ENCODE peak calls at places on chromosome 11, in ten cellular contexts. J, H, R, O, U, E, D, G, T and P are unnamed samples.

GRCh38 chr11:28703371-28703770 is 595.2 kb downstream of the METTL15 start:
- DNase-seq in J (no peak), H (no peak), R (no peak), O (no peak), U (no peak), E (no peak), D (no peak), G (no peak), T (no peak), P (no peak)

GRCh38 chr11:40241524-40242037 is 1217.9 kb downstream of the LRRC4C start:
- DNase-seq in J (no peak), H (no peak), R (peak), O (no peak), U (no peak), E (no peak), D (no peak), G (no peak), T (no peak), P (no peak)

GRCh38 chr11:85810871-85811611 is at the start of gene SYTL2:
- DNase-seq in J (no peak), H (peak), R (peak), O (peak), U (peak), E (peak), D (peak), G (no peak), T (peak), P (peak)

GRCh38 chr11:64484308-64485061 is 106.5 kb upstream of the SLC22A12 start:
- DNase-seq in J (no peak), H (no peak), R (no peak), O (no peak), U (no peak), E (no peak), D (no peak), G (no peak), T (no peak), P (no peak)

GRCh38 chr11:121467965-121468364 is 15.2 kb upstream of the SORL1-AS1 start:
- DNase-seq in J (no peak), H (peak), R (peak), O (no peak), U (peak), E (no peak), D (peak), G (no peak), T (no peak), P (no peak)

GRCh38 chr11:27203077-27203476 is 159.9 kb downstream of the CCDC34 start:
- DNase-seq in J (no peak), H (no peak), R (no peak), O (no peak), U (no peak), E (no peak), D (no peak), G (no peak), T (no peak), P (no peak)

GRCh38 chr11:47566166-47566546 is 757 bp downstream of the PTPMT1 start:
- DNase-seq in J (no peak), H (no peak), R (peak), O (no peak), U (no peak), E (no peak), D (no peak), G (no peak), T (no peak), P (no peak)

GRCh38 chr11:6586434-6587359 is 16.7 kb downstream of the RRP8 start:
- DNase-seq in J (no peak), H (no peak), R (no peak), O (no peak), U (no peak), E (no peak), D (no peak), G (no peak), T (no peak), P (no peak)

GRCh38 chr11:76410771-76411423 is 29.8 kb downstream of the GVQW3 start:
- DNase-seq in J (no peak), H (no peak), R (no peak), O (no peak), U (no peak), E (no peak), D (no peak), G (no peak), T (no peak), P (no peak)

GRCh38 chr11:11621881-11622706 is at the start of gene GALNT18:
- DNase-seq in J (peak), H (no peak), R (peak), O (peak), U (peak), E (peak), D (peak), G (peak), T (peak), P (no peak)

GRCh38 chr11:94504689-94505293 is 7.5 kb upstream of the C11orf97 start:
- DNase-seq in J (no peak), H (no peak), R (peak), O (no peak), U (no peak), E (peak), D (no peak), G (peak), T (no peak), P (no peak)

GRCh38 chr11:131077340-131077739 is 161.1 kb upstream of the SNX19 start:
- DNase-seq in J (no peak), H (no peak), R (no peak), O (no peak), U (no peak), E (no peak), D (no peak), G (no peak), T (no peak), P (no peak)

GRCh38 chr11:36127550-36127949 is 161.7 kb downstream of the COMMD9 start:
- DNase-seq in J (no peak), H (no peak), R (no peak), O (no peak), U (no peak), E (no peak), D (no peak), G (no peak), T (no peak), P (no peak)

GRCh38 chr11:64040684-64041267 is 5.0 kb downstream of the FLRT1 start:
- DNase-seq in J (no peak), H (no peak), R (peak), O (peak), U (no peak), E (peak), D (no peak), G (no peak), T (no peak), P (no peak)

GRCh38 chr11:68690671-68691401 is 6.5 kb downstream of the GAL start:
- DNase-seq in J (no peak), H (no peak), R (no peak), O (no peak), U (peak), E (no peak), D (no peak), G (no peak), T (no peak), P (no peak)

GRCh38 chr11:67607507-67607906 is 771 bp downstream of the NDUFV1 start:
- DNase-seq in J (no peak), H (no peak), R (no peak), O (no peak), U (no peak), E (no peak), D (no peak), G (no peak), T (no peak), P (no peak)

GRCh38 chr11:72446929-72447753 is 12.8 kb upstream of the CLPB start:
- DNase-seq in J (no peak), H (no peak), R (peak), O (no peak), U (no peak), E (peak), D (no peak), G (peak), T (no peak), P (no peak)

GRCh38 chr11:121514401-121514981 is 61.7 kb upstream of the SORL1-AS1 start:
- DNase-seq in J (no peak), H (no peak), R (no peak), O (no peak), U (no peak), E (no peak), D (no peak), G (no peak), T (no peak), P (no peak)

GRCh38 chr11:44731685-44732411 is 5.1 kb downstream of the TSPAN18 start:
- DNase-seq in J (no peak), H (no peak), R (no peak), O (no peak), U (no peak), E (no peak), D (no peak), G (no peak), T (no peak), P (no peak)

GRCh38 chr11:117095301-117096139 is 2.7 kb downstream of the SIK3 start:
- DNase-seq in J (no peak), H (no peak), R (peak), O (no peak), U (no peak), E (no peak), D (no peak), G (no peak), T (no peak), P (no peak)

GRCh38 chr11:10355257-10355661 is 50.4 kb downstream of the ADM start:
- DNase-seq in J (no peak), H (no peak), R (no peak), O (no peak), U (no peak), E (no peak), D (no peak), G (no peak), T (no peak), P (no peak)

GRCh38 chr11:102849319-102849718 is 5.9 kb upstream of the MMP3 start:
- DNase-seq in J (no peak), H (no peak), R (no peak), O (no peak), U (no peak), E (no peak), D (no peak), G (no peak), T (no peak), P (no peak)

GRCh38 chr11:65223031-65223430 is 38.7 kb upstream of the POLA2 start:
- DNase-seq in J (no peak), H (no peak), R (no peak), O (no peak), U (no peak), E (no peak), D (no peak), G (no peak), T (no peak), P (no peak)

GRCh38 chr11:130675917-130676316 is 227.5 kb downstream of the ADAMTS15 start:
- DNase-seq in J (no peak), H (no peak), R (no peak), O (no peak), U (no peak), E (no peak), D (no peak), G (no peak), T (no peak), P (no peak)

GRCh38 chr11:22707119-22707899 is 40.9 kb downstream of the GAS2 start:
- DNase-seq in J (no peak), H (no peak), R (no peak), O (no peak), U (no peak), E (no peak), D (no peak), G (peak), T (no peak), P (no peak)

GRCh38 chr11:14902650-14903350 is 10.8 kb upstream of the CYP2R1 start:
- DNase-seq in J (no peak), H (no peak), R (peak), O (no peak), U (no peak), E (peak), D (no peak), G (no peak), T (no peak), P (no peak)